ENCODE peak calls at places on chromosomes 5 and 9, in seven cellular contexts. U, B, H, M, A, R and Z are unnamed samples.

GRCh38 chr9:68515304-68516017 is 25.2 kb downstream of the TMEM252 start:
- DNase-seq in U (no peak), B (no peak), H (no peak), M (peak; percentile 87), A (no peak), R (no peak), Z (no peak)

GRCh38 chr5:587403-587802 is 24.7 kb upstream of the CEP72 start:
- DNase-seq in U (no peak), B (no peak), H (no peak), M (no peak), A (no peak), R (no peak), Z (no peak)

GRCh38 chr5:76270214-76270613 is 132.9 kb upstream of the IQGAP2 start:
- DNase-seq in U (no peak), B (no peak), H (no peak), M (peak; percentile 4), A (no peak), R (peak; percentile 26), Z (no peak)

GRCh38 chr5:171630047-171630669 is 155.5 kb upstream of the SMIM23 start:
- DNase-seq in U (peak; percentile 61), B (peak; percentile 91), H (peak; percentile 81), M (peak; percentile 52), A (no peak), R (peak; percentile 39), Z (no peak)

GRCh38 chr5:146047396-146047795 is 58.0 kb downstream of the PLAC8L1 start:
- DNase-seq in U (no peak), B (no peak), H (no peak), M (no peak), A (no peak), R (no peak), Z (no peak)

GRCh38 chr5:18772475-18772874 is 1138.2 kb downstream of the TAF11L14 start:
- DNase-seq in U (no peak), B (no peak), H (no peak), M (no peak), A (no peak), R (peak; percentile 23), Z (no peak)

GRCh38 chr9:108865037-108865436 is 3.0 kb downstream of the ACTL7A start:
- DNase-seq in U (no peak), B (no peak), H (no peak), M (no peak), A (no peak), R (no peak), Z (no peak)

GRCh38 chr5:172334196-172334595 is 50.6 kb upstream of the UBTD2 start:
- DNase-seq in U (no peak), B (no peak), H (peak; percentile 51), M (no peak), A (peak; percentile 73), R (no peak), Z (no peak)

GRCh38 chr5:66171349-66172344 is 27.5 kb downstream of the SREK1 start:
- DNase-seq in U (peak; percentile 59), B (peak; percentile 34), H (no peak), M (peak; percentile 70), A (peak; percentile 80), R (peak; percentile 46), Z (peak; percentile 62)

GRCh38 chr9:82783045-82783444 is 279.9 kb downstream of the RASEF start:
- DNase-seq in U (no peak), B (no peak), H (no peak), M (no peak), A (no peak), R (no peak), Z (no peak)

GRCh38 chr5:54249210-54250028 is 61.0 kb downstream of the ARL15 start:
- DNase-seq in U (no peak), B (peak; percentile 8), H (no peak), M (peak; percentile 41), A (peak; percentile 62), R (peak; percentile 76), Z (peak; percentile 37)

GRCh38 chr9:13900449-13900848 is 413.5 kb downstream of the NFIB start:
- DNase-seq in U (peak; percentile 17), B (no peak), H (no peak), M (no peak), A (no peak), R (no peak), Z (no peak)

GRCh38 chr5:25006734-25007133 is 362.0 kb upstream of the CDH10 start:
- DNase-seq in U (no peak), B (no peak), H (no peak), M (no peak), A (no peak), R (peak; percentile 64), Z (no peak)

GRCh38 chr9:98870782-98871455 is 63.4 kb downstream of the GALNT12 start:
- DNase-seq in U (no peak), B (no peak), H (no peak), M (no peak), A (no peak), R (no peak), Z (no peak)

GRCh38 chr9:98869078-98869745 is 61.7 kb downstream of the GALNT12 start:
- DNase-seq in U (no peak), B (no peak), H (no peak), M (no peak), A (no peak), R (peak; percentile 40), Z (no peak)

GRCh38 chr9:98873535-98874432 is 66.3 kb downstream of the GALNT12 start:
- DNase-seq in U (no peak), B (no peak), H (no peak), M (no peak), A (no peak), R (peak; percentile 20), Z (no peak)

GRCh38 chr9:98869866-98870265 is 62.4 kb downstream of the GALNT12 start:
- DNase-seq in U (no peak), B (no peak), H (no peak), M (no peak), A (no peak), R (no peak), Z (no peak)

GRCh38 chr9:98871456-98872065 is 64.1 kb downstream of the GALNT12 start:
- DNase-seq in U (no peak), B (no peak), H (no peak), M (no peak), A (no peak), R (no peak), Z (no peak)
- H2AFZ ChIP-seq in U (no peak overlapping the region), B (no peak overlapping the region), H (no peak overlapping the region), M (no peak overlapping the region), A (no peak overlapping the region), R (no peak overlapping the region), Z (no peak overlapping the region)

GRCh38 chr9:33750839-33751339 is 44.5 kb upstream of the PRSS3 start:
- DNase-seq in U (peak; percentile 28), B (peak; percentile 76), H (no peak), M (no peak), A (no peak), R (no peak), Z (no peak)
- H2AFZ ChIP-seq in U (peak overlapping the region; percentile 99), B (peak overlapping the region; percentile 97), H (no peak overlapping the region), M (peak overlapping the region; percentile 78), A (no peak overlapping the region), R (peak overlapping the region; percentile 90), Z (no peak overlapping the region)

GRCh38 chr9:83978992-83979811 is 813 bp downstream of the HNRNPK start:
- DNase-seq in U (peak; percentile 78), B (peak; percentile 85), H (peak; percentile 81), M (peak; percentile 81), A (peak; percentile 94), R (peak; percentile 61), Z (peak; percentile 92)

GRCh38 chr9:83980395-83981125 is at the start of gene RMI1:
- DNase-seq in U (peak; percentile 97), B (peak; percentile 95), H (peak; percentile 97), M (peak; percentile 96), A (peak; percentile 100), R (peak; percentile 87), Z (peak; percentile 99)

GRCh38 chr9:83981126-83981871 is 694 bp downstream of the RMI1 start:
- DNase-seq in U (peak; percentile 64), B (peak; percentile 48), H (no peak), M (peak; percentile 35), A (peak; percentile 78), R (peak; percentile 32), Z (peak; percentile 34)

GRCh38 chr9:83977196-83977595 is 2.8 kb downstream of the HNRNPK start:
- DNase-seq in U (no peak), B (no peak), H (no peak), M (no peak), A (no peak), R (no peak), Z (no peak)

DNA sequence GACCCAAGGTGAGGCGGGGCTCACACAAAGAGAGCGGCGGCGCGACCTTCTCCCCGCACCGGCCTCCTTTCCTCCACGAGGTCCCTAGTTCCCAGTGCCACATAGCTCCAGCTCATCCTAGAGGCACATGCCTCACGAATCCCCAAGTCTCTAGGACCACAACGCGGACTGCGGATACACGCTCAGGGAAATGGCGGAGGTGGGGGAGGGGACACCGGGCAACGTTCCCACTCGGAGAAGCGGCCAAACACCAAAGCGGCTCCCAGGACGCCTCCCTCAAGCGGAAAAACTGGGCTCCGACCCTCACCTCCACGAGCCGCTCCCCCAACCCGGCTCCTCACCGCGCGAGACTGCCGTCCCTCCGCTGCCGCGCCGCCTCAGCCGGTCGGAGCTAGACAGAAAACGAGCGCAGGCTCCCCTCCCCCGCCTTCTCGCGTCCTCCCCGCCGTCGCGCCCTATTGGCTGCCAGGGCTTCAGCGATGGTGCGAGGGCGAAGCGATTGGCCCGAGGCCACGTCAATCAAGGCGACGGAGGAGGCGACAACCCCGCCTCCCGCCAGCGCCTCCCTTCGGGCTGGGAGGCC is at the start of gene HNRNPK:
- DNase-seq in U (peak; percentile 97), B (peak; percentile 99), H (peak; percentile 97), M (peak; percentile 98), A (peak; percentile 99), R (peak; percentile 95), Z (peak; percentile 97)
- H2AFZ ChIP-seq in U (peak within 1 kb of the TSS; percentile 95), B (peak within 1 kb of the TSS; percentile 79), H (no peak within 1 kb of the TSS), M (peak within 1 kb of the TSS; percentile 95), A (no peak within 1 kb of the TSS), R (peak within 1 kb of the TSS; percentile 89), Z (peak within 1 kb of the TSS; percentile 90)

GRCh38 chr5:116559239-116559638 is 15.4 kb downstream of the SEMA6A start:
- DNase-seq in U (no peak), B (no peak), H (peak; percentile 93), M (no peak), A (no peak), R (no peak), Z (no peak)
- H2AFZ ChIP-seq in U (no peak overlapping the region), B (no peak overlapping the region), H (no peak overlapping the region), M (no peak overlapping the region), A (no peak overlapping the region), R (no peak overlapping the region), Z (no peak overlapping the region)